ENCODE peak calls at places on chromosomes 4 and X, in seven cellular contexts. T is A673, P is heart left ventricle, D is tibial nerve, R is lung, B is foreskin keratinocyte, M is endothelial cell of umbilical vein. V is an unnamed sample. For H3K27me3, the result is how much of the 10 kb centered on the place peaks cover.

GRCh38 chr4:13920901-13921300 is 293.4 kb upstream of the BOD1L1 start:
- DNase-seq in R (no peak), T (peak), P (peak), D (peak), B (peak), M (peak), V (no peak)

GRCh38 chrX:7132335-7133035 is 15.0 kb upstream of the STS start:
- DNase-seq in B (peak), M (peak), P (no peak), R (peak), D (no peak), T (peak), V (peak)

GRCh38 chrX:56783450-56783831 is 54.4 kb downstream of the NBDY start:
- DNase-seq in T (peak), P (peak), M (no peak), R (peak), B (no peak), D (no peak), V (peak)

GRCh38 chr4:66591968-66592367 is 921.7 kb upstream of the EPHA5 start:
- DNase-seq in B (no peak), P (no peak), T (no peak), D (no peak), R (no peak), M (no peak), V (no peak)

GRCh38 chrX:41824551-41824950 is 98.8 kb downstream of the CASK start:
- DNase-seq in T (no peak), R (no peak), D (no peak), B (peak), M (peak), P (no peak), V (no peak)

GRCh38 chr4:43339435-43339834 is 446.9 kb downstream of the GRXCR1 start:
- DNase-seq in D (no peak), B (peak), P (no peak), T (no peak), R (no peak), M (no peak), V (no peak)

GRCh38 chrX:18210470-18210869 is 10.2 kb downstream of the BEND2 start:
- DNase-seq in T (peak), B (peak), P (no peak), D (no peak), R (no peak), M (no peak), V (peak)

GRCh38 chrX:24468245-24468644 is 3.2 kb downstream of the PDK3 start:
- DNase-seq in T (no peak), P (no peak), M (no peak), D (no peak), R (no peak), B (no peak), V (no peak)

GRCh38 chr4:143377635-143378099 is 41.0 kb downstream of the GAB1 start:
- DNase-seq in B (no peak), R (no peak), M (no peak), T (no peak), P (no peak), D (no peak), V (no peak)

GRCh38 chrX:130771648-130772312 is 131.2 kb downstream of the ENOX2 start:
- DNase-seq in R (no peak), T (no peak), M (no peak), D (no peak), P (no peak), B (no peak), V (no peak)

GRCh38 chr4:162422312-162422711 is 258.5 kb upstream of the FSTL5 start:
- DNase-seq in R (no peak), D (no peak), T (no peak), M (no peak), P (no peak), B (no peak), V (no peak)

GRCh38 chrX:39983715-39984114 is 114.0 kb downstream of the BCOR start:
- DNase-seq in T (no peak), D (no peak), R (no peak), M (no peak), B (peak), P (no peak), V (no peak)

GRCh38 chr4:40211224-40212185 is 14.7 kb downstream of the RHOH start:
- DNase-seq in B (no peak), M (no peak), T (no peak), D (no peak), R (no peak), P (no peak), V (no peak)

GRCh38 chr4:69640289-69640688 is 847 bp upstream of the UGT2A2 start:
- DNase-seq in R (no peak), B (no peak), D (no peak), T (no peak), P (no peak), M (no peak), V (no peak)

GRCh38 chrX:40109288-40110008 is 11.7 kb upstream of the BCOR start:
- DNase-seq in M (peak), P (peak), T (peak), B (no peak), D (no peak), R (no peak), V (peak)

GRCh38 chr4:166502660-166503059 is 629.6 kb downstream of the TLL1 start:
- DNase-seq in R (no peak), P (no peak), D (no peak), T (no peak), B (no peak), M (no peak), V (no peak)

GRCh38 chrX:41334866-41335589 is 1.1 kb downstream of the DDX3X start:
- DNase-seq in D (peak), B (peak), M (peak), R (peak), P (peak), T (peak), V (peak)

GRCh38 chr4:39931441-39931901 is 46.2 kb downstream of the PDS5A start:
- DNase-seq in R (no peak), B (no peak), D (no peak), P (no peak), M (no peak), T (no peak), V (no peak)

GRCh38 chrX:51641421-51642021 is 22.8 kb upstream of the CENPVL3 start:
- DNase-seq in R (no peak), P (no peak), D (no peak), B (peak), T (peak), M (peak), V (peak)

GRCh38 chrX:43505759-43506158 is 150.3 kb upstream of the MAOA start:
- DNase-seq in T (no peak), R (no peak), M (no peak), D (no peak), B (peak), P (no peak), V (no peak)

GRCh38 chr4:168390041-168390440 is 71.5 kb upstream of the DDX60 start:
- DNase-seq in M (peak), T (no peak), B (no peak), R (no peak), D (no peak), P (no peak), V (no peak)

GRCh38 chrX:40734956-40735317 is 405 bp downstream of the MED14 start:
- DNase-seq in B (no peak), R (no peak), M (peak), D (no peak), P (no peak), T (peak), V (peak)

GRCh38 chr4:102632236-102632635 is 128.5 kb downstream of the MANBA start:
- DNase-seq in T (no peak), M (peak), R (no peak), D (no peak), B (no peak), P (no peak), V (no peak)

GRCh38 chrX:41923925-41924693 is 755 bp upstream of the CASK start:
- DNase-seq in M (peak), R (no peak), P (no peak), D (no peak), T (peak), B (peak), V (no peak)

GRCh38 chr4:108173599-108174057 is 4.9 kb upstream of the LEF1 start:
- DNase-seq in T (no peak), B (no peak), D (no peak), R (no peak), P (no peak), M (no peak), V (no peak)

GRCh38 chr4:108170729-108171540 is 2.2 kb upstream of the LEF1 start:
- DNase-seq in B (no peak), P (no peak), R (no peak), M (peak), D (no peak), T (peak), V (no peak)

GRCh38 chr4:108172780-108173598 is 4.3 kb upstream of the LEF1 start:
- DNase-seq in M (peak), B (peak), D (no peak), P (peak), T (peak), R (no peak), V (no peak)

GRCh38 chr4:108171541-108172230 is 3.0 kb upstream of the LEF1 start:
- DNase-seq in D (no peak), R (no peak), B (no peak), T (no peak), M (no peak), P (no peak), V (no peak)

GRCh38 chr4:108172231-108172779 is 3.6 kb upstream of the LEF1 start:
- DNase-seq in B (no peak), D (no peak), R (no peak), P (peak), T (no peak), M (no peak), V (no peak)
- H3K27me3 ChIP-seq in B (under half), D (under half), R (under half), P (under half), T (half or more), M (half or more), V (under half)

DNA sequence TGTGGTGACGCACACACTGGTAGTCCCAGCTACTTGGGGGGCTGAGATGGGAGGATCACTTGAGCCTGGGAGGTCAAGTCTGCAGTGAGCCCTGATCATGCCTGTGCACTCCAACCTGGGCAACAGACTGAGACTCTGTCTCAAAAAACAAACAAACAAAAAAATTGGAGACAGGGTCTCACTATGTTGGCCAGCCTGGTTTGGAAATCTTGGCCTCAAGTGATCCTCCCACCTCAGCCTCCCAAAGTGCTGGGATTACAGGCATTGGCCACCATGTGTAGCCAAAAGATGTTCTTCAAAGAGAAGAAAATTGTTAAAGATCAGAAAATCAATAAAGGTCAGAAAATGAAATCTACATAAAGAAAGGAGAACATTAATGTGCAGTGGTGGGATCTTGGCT is 41.7 kb upstream of the ABCG2 start:
- DNase-seq in T (no peak), D (no peak), P (no peak), M (no peak), R (no peak), B (no peak), V (no peak)
- H3K27me3 ChIP-seq in T (under half), D (under half), P (under half), M (under half), R (under half), B (under half), V (under half)

DNA sequence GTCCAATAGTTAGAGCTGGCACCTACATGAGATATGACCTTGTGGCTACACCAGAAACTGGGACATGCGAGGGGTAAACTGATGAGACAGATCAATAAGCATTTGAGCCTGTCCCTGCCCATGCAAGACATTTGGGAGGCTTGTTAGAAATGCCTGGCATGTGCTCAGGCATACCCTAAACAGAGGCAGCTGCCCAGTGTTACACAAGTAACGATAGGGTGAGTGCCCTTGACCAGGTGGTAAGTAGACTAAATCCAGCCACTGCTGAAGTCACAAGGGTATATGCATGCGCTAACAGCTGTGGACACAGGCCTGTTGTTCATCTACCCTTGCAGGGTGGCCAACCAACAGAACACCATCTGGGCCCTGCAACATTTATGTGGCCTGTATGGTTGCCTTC is 56.1 kb upstream of the CCDC149 start:
- DNase-seq in D (no peak), M (no peak), P (no peak), B (no peak), T (no peak), R (no peak), V (no peak)
- H3K27me3 ChIP-seq in D (under half), M (under half), P (under half), B (under half), T (under half), R (under half), V (under half)

DNA sequence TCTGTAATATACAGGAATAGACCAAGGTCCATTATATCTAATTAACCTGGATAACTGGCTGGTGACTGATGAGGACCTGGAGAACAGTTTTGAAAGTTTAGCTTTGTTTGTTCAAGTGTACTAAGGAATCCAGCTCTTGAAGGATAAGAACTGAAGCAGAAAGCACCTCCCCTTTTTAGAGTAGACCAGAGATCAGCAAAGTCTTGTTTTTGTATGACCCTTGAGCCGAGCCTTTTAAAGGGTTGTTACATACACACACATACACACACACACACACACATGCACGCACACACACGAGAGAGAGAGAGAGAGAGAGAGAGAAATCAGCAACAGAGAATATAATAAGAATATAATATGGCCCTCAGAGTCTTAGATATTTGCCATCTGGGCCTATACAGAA is 13.0 kb downstream of the MOSPD2 start:
- DNase-seq in P (no peak), R (no peak), T (no peak), B (no peak), M (no peak), D (no peak), V (no peak)
- H3K27me3 ChIP-seq in P (under half), R (under half), T (under half), B (under half), M (under half), D (under half), V (under half)

GRCh38 chr4:73989031-73989430 is 1.0 kb upstream of the PPBP start:
- DNase-seq in B (no peak), P (no peak), T (no peak), M (no peak), D (no peak), R (no peak), V (no peak)
- H3K27me3 ChIP-seq in B (under half), P (under half), T (under half), M (under half), D (under half), R (under half), V (under half)

GRCh38 chr4:152041304-152041703 is 280.5 kb upstream of the GATB start:
- DNase-seq in M (no peak), R (no peak), D (no peak), P (no peak), B (no peak), T (no peak), V (no peak)
- H3K27me3 ChIP-seq in M (under half), R (under half), D (under half), P (under half), B (under half), T (under half), V (under half)

DNA sequence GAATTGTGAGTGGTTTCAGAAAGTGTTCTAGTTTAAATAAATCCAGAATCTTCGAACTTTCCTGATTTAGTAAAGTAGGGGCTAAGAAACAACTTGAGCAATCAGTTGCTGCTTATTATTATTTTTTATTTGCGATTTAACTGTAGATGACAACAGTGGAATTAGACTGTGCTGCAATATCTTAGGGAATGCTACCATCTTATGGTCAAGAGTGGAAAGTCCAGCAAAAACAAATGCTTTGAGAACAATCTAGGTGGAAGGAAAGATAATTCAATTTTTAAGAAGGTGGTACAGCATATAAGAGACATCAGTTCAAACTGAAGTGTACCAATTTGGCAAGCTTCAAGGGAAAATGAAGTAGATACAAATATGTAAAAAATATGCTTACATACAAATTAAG is 73.3 kb downstream of the CYLC1 start:
- DNase-seq in D (no peak), M (no peak), T (no peak), B (no peak), R (no peak), P (no peak), V (no peak)
- H3K27me3 ChIP-seq in D (under half), M (under half), T (under half), B (under half), R (under half), P (under half), V (under half)

V was measured in Karpas-422.